ENCODE peak calls at places on chromosome 17, in six cellular contexts. I is GM12892, N is H1, B is K562, D is HepG2, K is GM12878. P is an unnamed sample.

GRCh38 chr17:48960834-48961515 is 7.4 kb downstream of the GIP start:
- DNase-seq in N (peak; percentile 65), I (no peak), K (no peak), B (peak; percentile 24), D (peak; percentile 73), P (no peak)

GRCh38 chr17:38532451-38532850 is 73.3 kb downstream of the SRCIN1 start:
- DNase-seq in B (no peak), N (no peak), I (no peak), D (no peak), K (no peak), P (no peak)

GRCh38 chr17:27354491-27355081 is 60.7 kb downstream of the WSB1 start:
- DNase-seq in K (no peak), B (no peak), D (peak; percentile 46), I (no peak), N (no peak), P (no peak)

GRCh38 chr17:38727661-38728220 is 2.4 kb upstream of the CISD3 start:
- DNase-seq in K (no peak), B (no peak), N (no peak), D (no peak), I (no peak), P (no peak)

GRCh38 chr17:82225368-82226029 is 3.3 kb upstream of the SLC16A3 start:
- DNase-seq in K (no peak), B (no peak), I (no peak), N (no peak), D (no peak), P (no peak)

GRCh38 chr17:75406222-75406615 is 741 bp upstream of the GRB2 start:
- DNase-seq in I (no peak), B (no peak), N (no peak), D (no peak), K (no peak), P (no peak)

GRCh38 chr17:33469911-33470310 is 176.8 kb upstream of the ASIC2 start:
- DNase-seq in I (no peak), B (no peak), K (no peak), N (no peak), D (no peak), P (no peak)

GRCh38 chr17:33871720-33872535 is 383.2 kb upstream of the CCL2 start:
- DNase-seq in K (no peak), D (no peak), N (no peak), B (peak; percentile 90), I (no peak), P (no peak)

GRCh38 chr17:81510798-81511549 is 1.6 kb downstream of the ACTG1 start:
- DNase-seq in N (no peak), I (no peak), B (no peak), K (no peak), D (no peak), P (no peak)

GRCh38 chr17:74780443-74781238 is 4.5 kb upstream of the NAT9 start:
- DNase-seq in N (no peak), B (peak; percentile 67), K (no peak), I (no peak), D (peak; percentile 88), P (no peak)

GRCh38 chr17:77124192-77124908 is 16.4 kb upstream of the SEC14L1 start:
- DNase-seq in N (no peak), I (no peak), K (no peak), D (no peak), B (peak; percentile 37), P (no peak)

GRCh38 chr17:68709461-68709860 is 108.3 kb upstream of the FAM20A start:
- DNase-seq in N (no peak), D (no peak), B (no peak), K (no peak), I (no peak), P (no peak)

GRCh38 chr17:72510454-72511016 is 389.7 kb downstream of the SOX9 start:
- DNase-seq in D (no peak), N (no peak), K (peak; percentile 92), I (no peak), B (no peak), P (no peak)

GRCh38 chr17:81040791-81041337 is 5.9 kb downstream of the BAIAP2 start:
- DNase-seq in B (peak; percentile 83), D (peak; percentile 37), K (no peak), N (peak; percentile 78), I (peak; percentile 66), P (peak; percentile 66)

GRCh38 chr17:55295411-55296170 is 30.8 kb downstream of the HLF start:
- DNase-seq in K (no peak), B (peak; percentile 75), N (peak; percentile 76), D (peak; percentile 77), I (peak; percentile 32), P (peak; percentile 25)

GRCh38 chr17:82781894-82782274 is 30.0 kb downstream of the TBCD start:
- DNase-seq in B (peak; percentile 79), I (peak; percentile 96), K (peak; percentile 17), N (peak; percentile 90), D (peak; percentile 50), P (peak; percentile 95)

GRCh38 chr17:82767041-82767754 is 15.3 kb downstream of the TBCD start:
- DNase-seq in I (no peak), K (no peak), D (peak; percentile 49), B (peak; percentile 58), N (peak; percentile 87), P (no peak)

GRCh38 chr17:75831032-75831567 is 13.1 kb downstream of the UNC13D start:
- DNase-seq in B (no peak), I (no peak), N (no peak), D (no peak), K (no peak), P (no peak)

GRCh38 chr17:9279911-9280310 is 258.6 kb downstream of the NTN1 start:
- DNase-seq in D (no peak), I (no peak), B (no peak), K (no peak), N (no peak), P (no peak)

GRCh38 chr17:60594747-60595146 is 5.2 kb upstream of the PPM1D start:
- DNase-seq in K (no peak), I (no peak), B (no peak), D (no peak), N (no peak), P (no peak)

GRCh38 chr17:28663723-28664122 is 1.7 kb downstream of the SUPT6H start:
- DNase-seq in B (no peak), D (no peak), N (no peak), K (no peak), I (no peak), P (no peak)

GRCh38 chr17:83109793-83110645 is 30.6 kb downstream of the METRNL start:
- DNase-seq in I (no peak), D (peak; percentile 79), K (no peak), N (no peak), B (no peak), P (no peak)

GRCh38 chr17:17072546-17072945 is 30.3 kb downstream of the MPRIP start:
- DNase-seq in B (no peak), K (no peak), N (no peak), I (no peak), D (no peak), P (no peak)
- TF ChIP-seq TAF1 in B (no peak), K (no peak), N (no peak), I (no peak), D (no peak), P (no peak)

DNA sequence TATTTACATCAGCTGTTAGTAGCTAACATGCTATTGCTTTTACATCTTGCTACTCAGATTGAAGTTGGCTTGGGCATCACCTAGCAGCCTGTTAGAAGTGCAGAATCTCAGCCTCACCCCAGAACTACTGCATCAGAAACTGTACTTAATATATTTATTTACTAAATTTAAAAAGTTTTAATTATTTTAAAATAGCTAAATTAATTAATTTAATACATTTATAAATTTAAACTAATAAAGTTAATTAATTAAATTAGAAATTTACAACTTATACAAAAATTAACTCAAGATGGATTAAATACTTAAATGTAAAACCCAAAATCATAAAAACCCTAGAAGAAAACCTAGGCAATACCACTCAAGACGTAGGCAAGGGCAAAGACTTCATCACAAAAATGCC is 38.9 kb upstream of the GNA13 start:
- DNase-seq in K (no peak), N (no peak), D (no peak), I (no peak), B (no peak), P (no peak)
- TF ChIP-seq POLR2A in K (no peak), N (no peak), D (no peak), I (no peak), B (no peak), P (no peak)

GRCh38 chr17:2994441-2994840 is 69.0 kb downstream of the OR1D5 start:
- DNase-seq in B (no peak), N (no peak), I (no peak), K (no peak), D (no peak), P (no peak)

GRCh38 chr17:2995362-2995761 is 68.0 kb downstream of the OR1D5 start:
- DNase-seq in D (no peak), K (no peak), B (no peak), N (no peak), I (no peak), P (no peak)

GRCh38 chr17:3002538-3003301 is 60.7 kb downstream of the OR1D5 start:
- DNase-seq in I (peak; percentile 64), D (no peak), K (peak; percentile 86), B (no peak), N (no peak), P (peak; percentile 70)

GRCh38 chr17:2996208-2996855 is 67.1 kb downstream of the OR1D5 start:
- DNase-seq in B (no peak), I (no peak), D (no peak), N (no peak), K (no peak), P (no peak)

GRCh38 chr17:2996938-2997670 is 66.3 kb downstream of the OR1D5 start:
- DNase-seq in N (no peak), D (no peak), I (no peak), K (no peak), B (no peak), P (no peak)
- TF ChIP-seq TAF1 in N (no peak), D (no peak), I (no peak), K (no peak), B (no peak), P (no peak)

DNA sequence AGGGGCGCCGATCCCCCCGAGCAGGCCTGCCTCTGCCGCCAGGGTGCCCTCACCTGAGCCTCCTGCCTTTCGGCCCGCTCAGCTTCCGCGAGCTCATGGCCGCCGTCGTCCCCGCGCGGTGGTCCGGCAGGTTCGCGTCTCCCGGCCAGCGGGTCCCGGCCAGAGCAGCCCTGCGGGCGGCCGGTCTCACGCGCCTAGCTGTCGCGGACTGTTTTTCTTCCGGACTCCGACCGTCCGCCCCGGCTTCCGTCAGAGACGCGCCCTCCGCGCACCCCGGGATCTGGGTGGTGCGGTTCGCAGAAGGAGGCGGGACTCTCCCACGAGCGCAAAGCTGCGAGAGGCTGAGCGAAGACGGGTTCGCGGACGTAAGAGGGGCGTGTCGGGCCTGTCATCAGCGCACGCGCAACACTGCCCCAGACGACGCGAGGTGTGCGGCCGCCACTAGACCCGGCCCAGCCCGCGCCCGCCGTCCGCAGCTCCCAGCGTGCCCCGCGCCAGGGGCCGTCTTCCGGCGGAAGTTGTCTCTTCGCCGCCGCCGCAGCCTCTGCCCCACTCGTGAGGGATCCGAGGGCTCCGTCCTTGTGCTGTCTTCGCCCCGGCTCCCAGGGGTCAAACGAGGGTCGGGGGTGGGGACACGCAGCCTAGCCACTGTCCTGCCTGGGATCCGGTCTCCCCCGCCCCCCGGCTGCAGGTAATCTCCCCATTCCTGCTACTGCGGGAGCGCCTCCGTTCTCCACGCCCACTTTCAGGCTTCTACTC is at the start of gene INPP5K:
- DNase-seq in N (peak; percentile 91), D (peak; percentile 93), I (peak; percentile 97), B (peak; percentile 94), K (peak; percentile 94), P (peak; percentile 98)
- TF ChIP-seq POLR2A in N (no peak), D (peak; percentile 92), I (peak; percentile 91), B (peak; percentile 89), K (peak; percentile 91), P (peak; percentile 81)

P was measured in GM12891.